ENCODE peak calls at places on chromosomes 11 and 22, in six cellular contexts. F is activated CD4-positive, alpha-beta T cell treated with anti-CD3 and anti-CD28 coated beads, Interleukin-2, amount 10 ng/mL, durations not matched to agents 7 days and 5 days; P is right cardiac atrium; O is AG08396; A is CD4-positive, alpha-beta T cell; I is activated CD4-positive, alpha-beta memory T cell treated with anti-CD3 and anti-CD28 coated beads, Interleukin-2, amount 10 ng/mL, durations not matched to agents 7 days and 5 days. J is an unnamed sample.

GRCh38 chr11:67613960-67614715 is 7.4 kb downstream of the NDUFV1 start:
- DNase-seq in F (peak; percentile 87), P (peak; percentile 88), O (peak; percentile 73), I (peak; percentile 90), A (peak; percentile 81), J (peak; percentile 36)

GRCh38 chr11:20357150-20357549 is 6.4 kb upstream of the HTATIP2 start:
- DNase-seq in P (no peak), I (no peak), O (no peak), A (no peak), F (no peak), J (no peak)

GRCh38 chr11:124717786-124718634 is 21.7 kb upstream of the NRGN start:
- DNase-seq in O (peak; percentile 71), P (peak; percentile 66), I (no peak), A (no peak), F (peak; percentile 16), J (peak; percentile 45)

GRCh38 chr11:2096919-2097301 is 42.3 kb downstream of the IGF2 start:
- DNase-seq in A (peak; percentile 27), P (peak; percentile 77), F (no peak), O (peak; percentile 49), I (no peak), J (no peak)

GRCh38 chr11:85718991-85719807 is 33.2 kb upstream of the CCDC89 start:
- DNase-seq in A (no peak), I (no peak), O (peak; percentile 88), P (peak; percentile 61), F (no peak), J (peak; percentile 87)

GRCh38 chr11:45473491-45473890 is 187.3 kb upstream of the SYT13 start:
- DNase-seq in O (no peak), I (no peak), P (no peak), F (no peak), A (no peak), J (no peak)

GRCh38 chr11:86374586-86374985 is at the start of gene CCDC81:
- DNase-seq in O (peak; percentile 20), F (no peak), P (peak; percentile 60), I (no peak), A (no peak), J (no peak)

GRCh38 chr11:65295571-65296338 is 18.9 kb upstream of the CDC42EP2 start:
- DNase-seq in P (no peak), O (no peak), F (no peak), I (no peak), A (no peak), J (no peak)

GRCh38 chr11:2523821-2524391 is 79.1 kb downstream of the KCNQ1 start:
- DNase-seq in A (peak; percentile 17), I (peak; percentile 10), F (no peak), P (peak; percentile 52), O (no peak), J (no peak)

GRCh38 chr22:50129121-50129734 is 39.4 kb downstream of the MOV10L1 start:
- DNase-seq in O (no peak), A (no peak), I (no peak), F (no peak), P (no peak), J (no peak)

GRCh38 chr22:17285661-17286060 is 66.4 kb upstream of the ADA2 start:
- DNase-seq in P (no peak), F (no peak), O (no peak), I (no peak), A (no peak), J (no peak)

GRCh38 chr11:128763224-128763623 is 69.4 kb downstream of the FLI1 start:
- DNase-seq in F (no peak), I (no peak), O (no peak), P (no peak), A (no peak), J (no peak)

GRCh38 chr22:35604671-35605457 is 12.3 kb downstream of the MB start:
- DNase-seq in F (no peak), O (no peak), P (no peak), A (no peak), I (no peak), J (no peak)

GRCh38 chr22:40432625-40433024 is 62.2 kb downstream of the SGSM3 start:
- DNase-seq in O (no peak), A (no peak), I (no peak), P (no peak), F (no peak), J (no peak)

GRCh38 chr22:31122532-31123291 is at the start of gene INPP5J:
- DNase-seq in O (peak; percentile 77), A (no peak), F (no peak), P (peak; percentile 83), I (no peak), J (no peak)

GRCh38 chr11:120306519-120307242 is 18.4 kb upstream of the TLCD5 start:
- DNase-seq in O (peak; percentile 83), A (no peak), F (no peak), I (no peak), P (peak; percentile 74), J (peak; percentile 96)

GRCh38 chr22:36289406-36289870 is 36.5 kb downstream of the APOL1 start:
- DNase-seq in P (no peak), O (no peak), I (no peak), F (no peak), A (no peak), J (no peak)

GRCh38 chr11:22674470-22675426 is 8.3 kb downstream of the GAS2 start:
- DNase-seq in O (no peak), P (no peak), A (no peak), I (no peak), F (no peak), J (no peak)

GRCh38 chr11:64791781-64792291 is 11.2 kb downstream of the MAP4K2 start:
- DNase-seq in A (no peak), F (no peak), P (peak; percentile 42), O (no peak), I (no peak), J (no peak)

GRCh38 chr22:22058649-22059475 is 76.3 kb upstream of the TOP3B start:
- DNase-seq in O (no peak), F (no peak), A (no peak), P (no peak), I (no peak), J (no peak)

GRCh38 chr22:44497904-44498242 is at the start of gene RTL6:
- DNase-seq in F (no peak), O (no peak), I (no peak), A (no peak), P (no peak), J (no peak)

GRCh38 chr11:74681686-74682651 is 49.3 kb downstream of the CHRDL2 start:
- DNase-seq in F (no peak), P (peak; percentile 68), O (no peak), I (no peak), A (no peak), J (no peak)

GRCh38 chr22:29627196-29627535 is 23.7 kb downstream of the NF2 start:
- DNase-seq in F (no peak), I (no peak), P (no peak), O (no peak), A (no peak), J (no peak)

GRCh38 chr11:78039919-78040671 is 17.0 kb upstream of the KCTD14 start:
- DNase-seq in F (no peak), A (no peak), O (peak; percentile 81), I (peak; percentile 22), P (peak; percentile 85), J (peak; percentile 90)

GRCh38 chr22:44145544-44145943 is 35.2 kb upstream of the PARVG start:
- DNase-seq in O (no peak), A (no peak), I (no peak), F (no peak), P (peak; percentile 66), J (no peak)

J was measured in MG63.